ENCODE peak calls at places on chromosomes 2 and 18, in five cellular contexts. G is pancreas, B is right atrium auricular region, C is lung, W is neuronal stem cell. D is an unnamed sample.

GRCh38 chr18:48947583-48947982 is 3.2 kb downstream of the SMAD7 start:
- DNase-seq in C (no peak), B (no peak), G (no peak), W (no peak), D (no peak)

GRCh38 chr18:8329186-8329771 is 280.0 kb upstream of the RAB12 start:
- DNase-seq in G (no peak), W (no peak), C (no peak), B (no peak), D (no peak)

GRCh38 chr2:166417669-166418068 is 41.9 kb upstream of the SCN9A start:
- DNase-seq in B (no peak), G (no peak), W (no peak), C (no peak), D (peak; percentile 19)

GRCh38 chr2:20125616-20126015 is 74.2 kb upstream of the LAPTM4A start:
- DNase-seq in B (no peak), W (no peak), G (no peak), C (no peak), D (no peak)

GRCh38 chr18:63058521-63058920 is 261.0 kb downstream of the BCL2 start:
- DNase-seq in W (no peak), B (no peak), G (no peak), C (no peak), D (peak; percentile 53)

GRCh38 chr2:78261454-78261853 is 739.3 kb upstream of the LRRTM4 start:
- DNase-seq in B (no peak), W (no peak), C (no peak), G (no peak), D (no peak)

GRCh38 chr18:40566510-40566844 is 1388.6 kb upstream of the PIK3C3 start:
- DNase-seq in C (no peak), B (no peak), W (no peak), G (peak; percentile 38), D (no peak)

GRCh38 chr2:241315183-241315878 is at the start of gene HDLBP:
- DNase-seq in B (peak; percentile 99), W (peak; percentile 99), C (peak; percentile 100), G (peak; percentile 100), D (peak; percentile 100)

GRCh38 chr2:189347540-189347939 is 93.7 kb upstream of the WDR75 start:
- DNase-seq in B (peak; percentile 71), W (no peak), C (no peak), G (peak; percentile 42), D (peak; percentile 11)

GRCh38 chr2:152415231-152415642 is 80.3 kb downstream of the FMNL2 start:
- DNase-seq in B (no peak), G (no peak), C (no peak), W (no peak), D (no peak)
- H3K27ac ChIP-seq in B (no peak overlapping the region), G (no peak overlapping the region), C (no peak overlapping the region), W (no peak overlapping the region), D (no peak overlapping the region)

DNA sequence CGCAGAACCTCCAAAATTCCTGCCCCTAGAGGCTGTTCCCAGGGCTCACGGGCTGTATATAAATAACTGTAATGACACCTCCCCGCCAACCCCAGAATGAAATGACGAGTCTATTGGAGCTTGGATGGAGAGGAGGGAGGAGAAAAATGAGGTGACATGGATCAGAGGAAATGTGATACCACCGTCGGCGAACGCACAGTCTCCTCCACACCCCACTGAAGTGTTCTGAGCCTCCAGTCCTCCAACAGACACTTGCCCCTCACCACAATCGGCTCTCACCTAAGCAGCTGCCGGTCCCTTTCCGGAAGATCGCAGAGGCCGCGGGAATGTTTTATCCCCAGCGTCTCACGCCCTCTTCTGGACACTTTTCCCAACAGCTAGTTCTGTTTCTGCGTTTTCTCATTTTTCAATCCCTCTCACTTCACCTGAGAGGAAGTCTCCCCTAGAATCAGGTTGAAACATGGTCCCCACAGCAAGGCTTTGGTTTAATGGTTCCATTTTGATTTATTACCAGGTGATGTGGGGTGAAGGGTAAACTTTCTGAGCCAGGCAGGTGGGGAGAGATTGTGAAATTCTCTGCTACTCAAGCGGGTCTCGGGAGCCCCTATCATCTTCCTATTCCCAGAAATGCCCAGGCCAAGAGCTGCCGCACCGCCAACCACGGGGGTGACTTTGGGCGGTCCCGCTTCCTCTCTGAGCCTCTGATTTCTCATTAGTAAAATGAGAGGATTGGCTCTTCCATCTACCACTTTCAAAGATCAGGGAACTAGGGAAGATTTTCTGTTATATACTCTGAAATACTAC is 9.1 kb upstream of the MYO5B start:
- DNase-seq in G (peak; percentile 69), C (peak; percentile 50), W (peak; percentile 59), B (no peak), D (peak; percentile 85)
- H3K4me3 ChIP-seq in G (no peak overlapping the region), C (no peak overlapping the region), W (no peak overlapping the region), B (peak overlapping the region; percentile 11), D (peak overlapping the region; percentile 27)

GRCh38 chr2:42908538-42909200 is 116.3 kb upstream of the HAAO start:
- DNase-seq in W (no peak), G (no peak), C (no peak), B (no peak), D (no peak)

GRCh38 chr2:42906115-42906556 is 113.8 kb upstream of the HAAO start:
- DNase-seq in B (no peak), C (no peak), W (no peak), G (no peak), D (no peak)

GRCh38 chr2:42906557-42907380 is 114.4 kb upstream of the HAAO start:
- DNase-seq in W (peak; percentile 55), B (peak; percentile 73), G (no peak), C (no peak), D (peak; percentile 71)

GRCh38 chr2:42909966-42910365 is 117.6 kb upstream of the HAAO start:
- DNase-seq in C (no peak), G (no peak), W (no peak), B (no peak), D (peak; percentile 47)

DNA sequence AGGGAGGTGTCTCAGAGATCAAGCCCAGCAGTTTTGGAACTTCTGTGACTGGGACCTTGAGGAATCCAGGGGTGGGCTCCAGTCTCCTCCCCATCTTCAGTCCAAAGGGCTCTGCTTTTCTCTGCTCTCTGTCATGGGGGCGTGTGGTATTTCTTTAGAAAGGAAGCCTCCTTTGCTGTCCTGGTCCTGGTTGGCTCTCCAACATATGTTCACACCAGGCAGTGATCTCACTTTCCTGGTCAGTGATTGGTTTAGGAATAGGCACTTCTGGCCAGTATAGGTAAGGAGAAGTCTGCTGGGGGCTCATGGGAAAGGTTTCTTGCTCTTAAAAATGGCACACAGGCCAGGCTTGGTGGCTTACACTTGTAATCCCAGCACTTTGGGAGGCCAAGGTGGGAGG is 115.5 kb upstream of the HAAO start:
- DNase-seq in G (no peak), W (no peak), B (no peak), C (no peak), D (no peak)
- H3K27ac ChIP-seq in G (no peak overlapping the region), W (no peak overlapping the region), B (no peak overlapping the region), C (peak overlapping the region; percentile 27), D (no peak overlapping the region)

GRCh38 chr2:41878726-41879366 is 169.0 kb upstream of the PKDCC start:
- DNase-seq in G (no peak), W (no peak), C (no peak), B (no peak), D (no peak)

GRCh38 chr2:41880561-41881243 is 167.1 kb upstream of the PKDCC start:
- DNase-seq in G (no peak), W (no peak), C (no peak), B (no peak), D (no peak)

GRCh38 chr2:41881249-41881648 is 166.6 kb upstream of the PKDCC start:
- DNase-seq in W (no peak), C (no peak), B (no peak), G (no peak), D (no peak)

GRCh38 chr2:41878056-41878455 is 169.8 kb upstream of the PKDCC start:
- DNase-seq in C (no peak), W (no peak), B (no peak), G (no peak), D (no peak)

GRCh38 chr2:41879367-41879871 is 168.4 kb upstream of the PKDCC start:
- DNase-seq in G (no peak), C (no peak), W (no peak), B (no peak), D (no peak)
- H3K4me3 ChIP-seq in G (no peak overlapping the region), C (no peak overlapping the region), W (no peak overlapping the region), B (no peak overlapping the region), D (no peak overlapping the region)

DNA sequence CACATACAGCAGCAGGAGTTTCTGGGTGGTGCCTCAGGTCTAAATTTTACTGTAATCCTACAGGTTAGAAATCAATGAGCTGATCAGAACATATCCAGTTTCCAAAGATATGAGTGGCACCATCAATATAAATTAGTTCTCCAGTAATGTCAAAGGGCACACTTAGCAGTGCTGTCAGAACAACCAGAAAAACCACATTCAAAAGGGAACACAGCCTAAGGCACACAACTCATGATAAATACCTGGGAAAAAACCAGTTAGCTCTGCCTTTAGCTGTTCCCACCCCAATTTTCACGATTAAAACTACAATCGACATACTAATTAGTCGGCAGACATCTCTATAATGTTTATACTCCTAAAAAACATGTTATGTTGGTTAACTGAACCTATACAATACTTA is 31.5 kb downstream of the ATP8B1 start:
- DNase-seq in B (no peak), G (no peak), W (no peak), C (no peak), D (no peak)
- H3K27ac ChIP-seq in B (peak overlapping the region; percentile 17), G (no peak overlapping the region), W (no peak overlapping the region), C (no peak overlapping the region), D (no peak overlapping the region)

DNA sequence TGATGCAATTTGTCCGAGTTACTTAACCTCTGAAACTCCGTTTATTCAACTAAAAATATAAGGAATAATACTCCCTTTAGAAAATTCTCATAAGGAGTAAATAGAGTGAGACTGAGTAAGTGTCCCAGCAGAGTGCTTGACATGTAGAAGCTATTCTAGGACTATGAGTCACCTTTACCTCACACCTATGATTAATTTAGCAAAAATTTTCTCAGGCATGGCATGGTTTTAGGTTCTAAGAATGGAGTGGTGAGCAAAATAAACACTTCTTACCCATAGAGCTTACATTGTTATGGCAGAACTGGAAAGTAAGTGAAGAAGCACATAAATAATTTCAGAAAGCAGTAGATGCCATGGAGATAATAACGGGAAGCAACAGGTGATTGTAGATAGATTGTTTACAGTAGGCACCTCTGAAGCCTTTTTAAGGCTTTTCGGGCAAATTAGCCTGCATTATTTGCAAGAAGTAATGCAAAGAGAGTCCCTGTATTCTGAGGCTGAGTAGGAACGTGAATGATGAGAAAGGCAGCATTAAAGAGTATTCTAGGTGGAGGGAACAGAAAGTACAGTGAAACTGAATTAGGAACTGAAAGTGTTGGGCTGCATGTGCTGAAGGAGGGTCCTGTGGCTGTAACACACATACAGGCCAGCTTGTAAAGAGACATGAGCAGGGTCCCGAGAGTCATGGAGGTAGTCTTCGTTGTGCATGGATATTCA is 209.2 kb downstream of the ZNF407 start:
- DNase-seq in G (no peak), W (no peak), C (no peak), B (no peak), D (no peak)
- H3K4me3 ChIP-seq in G (no peak overlapping the region), W (no peak overlapping the region), C (no peak overlapping the region), B (no peak overlapping the region), D (no peak overlapping the region)

GRCh38 chr2:196759378-196759706 is 40.1 kb downstream of the GTF3C3 start:
- DNase-seq in G (no peak), W (no peak), B (no peak), C (no peak), D (no peak)
- H3K27ac ChIP-seq in G (no peak overlapping the region), W (no peak overlapping the region), B (no peak overlapping the region), C (no peak overlapping the region), D (no peak overlapping the region)

GRCh38 chr2:73897240-73897583 is 4.4 kb downstream of the ACTG2 start:
- DNase-seq in W (no peak), G (no peak), B (no peak), C (no peak), D (no peak)
- H3K4me3 ChIP-seq in W (no peak overlapping the region), G (no peak overlapping the region), B (no peak overlapping the region), C (no peak overlapping the region), D (no peak overlapping the region)